ENCODE peak calls at places on chromosomes 12 and 14, in eight cellular contexts. Q, T, F, C, W, A, G and U are unnamed samples.

GRCh38 chr14:105411017-105411941 is 8.3 kb upstream of the MTA1 start:
- DNase-seq in Q (peak; percentile 77), T (no peak), F (no peak), C (peak; percentile 26), W (no peak), A (peak; percentile 38), G (no peak), U (no peak)

GRCh38 chr12:79522657-79523386 is 167.9 kb downstream of the PAWR start:
- DNase-seq in Q (no peak), T (no peak), F (no peak), C (no peak), W (no peak), A (no peak), G (no peak), U (no peak)

GRCh38 chr12:85253823-85254222 is 26.2 kb upstream of the ALX1 start:
- DNase-seq in Q (no peak), T (no peak), F (no peak), C (no peak), W (no peak), A (no peak), G (no peak), U (no peak)

GRCh38 chr12:50258167-50258551 is 25.2 kb downstream of the LIMA1 start:
- DNase-seq in Q (no peak), T (peak; percentile 18), F (no peak), C (no peak), W (no peak), A (peak; percentile 32), G (no peak), U (no peak)

GRCh38 chr12:22042981-22043669 is 2.9 kb upstream of the CMAS start:
- DNase-seq in Q (no peak), T (no peak), F (no peak), C (peak; percentile 60), W (no peak), A (no peak), G (no peak), U (no peak)

GRCh38 chr12:31234955-31235867 is 90.7 kb downstream of the SINHCAF start:
- DNase-seq in Q (peak; percentile 84), T (no peak), F (no peak), C (peak; percentile 31), W (no peak), A (no peak), G (no peak), U (peak; percentile 45)

GRCh38 chr14:93974833-93975232 is 1.5 kb downstream of the ASB2 start:
- DNase-seq in Q (no peak), T (peak; percentile 42), F (no peak), C (no peak), W (no peak), A (peak; percentile 48), G (no peak), U (no peak)

GRCh38 chr12:131390408-131391100 is 320.3 kb upstream of the SFSWAP start:
- DNase-seq in Q (peak; percentile 71), T (no peak), F (no peak), C (no peak), W (no peak), A (no peak), G (no peak), U (peak; percentile 13)

DNA sequence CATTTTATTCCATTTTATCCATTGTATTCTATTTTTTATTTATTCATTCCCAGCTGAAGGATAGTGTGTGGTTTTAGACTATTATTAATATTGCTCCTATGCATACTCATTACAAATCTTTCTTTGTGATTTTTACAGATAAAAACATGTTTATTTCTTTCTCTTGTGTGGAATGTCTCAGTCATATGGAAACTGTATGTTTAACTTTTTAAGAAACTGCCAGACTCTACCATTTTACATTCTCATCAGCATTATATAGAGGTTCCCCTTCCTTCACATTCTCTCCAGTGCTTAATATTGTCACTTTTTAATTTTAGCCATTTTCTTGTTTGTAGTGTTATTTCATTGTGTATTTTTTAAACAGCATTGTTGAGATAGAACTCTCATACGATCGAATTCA is 26.7 kb downstream of the PALS1 start:
- DNase-seq in Q (no peak), T (no peak), F (no peak), C (no peak), W (no peak), A (no peak), G (no peak), U (no peak)
- H3K27ac ChIP-seq in Q (no peak overlapping the region), T (no peak overlapping the region), F (peak overlapping the region; percentile 20), C (peak overlapping the region; percentile 71), W (no peak overlapping the region), A (peak overlapping the region; percentile 17), G (no peak overlapping the region), U (peak overlapping the region; percentile 89)

DNA sequence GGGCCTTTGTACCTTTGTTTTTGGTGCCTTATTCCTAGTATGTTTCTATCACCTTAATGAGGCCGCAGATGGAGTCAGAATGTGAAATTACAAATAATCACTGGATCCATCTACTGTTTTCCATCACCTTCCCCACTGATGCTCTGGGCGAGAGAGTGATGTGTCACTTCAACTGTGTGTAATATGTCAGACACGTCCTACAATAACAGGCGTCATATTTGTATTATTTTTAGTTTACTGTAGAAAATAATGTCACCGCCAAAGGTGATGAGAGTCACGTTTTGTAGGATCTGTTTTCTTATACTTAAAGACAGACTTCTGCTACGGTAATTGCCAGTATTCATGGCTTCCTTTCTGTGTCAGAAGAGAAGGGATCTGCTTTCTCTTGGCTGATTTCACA is 22.4 kb upstream of the P2RX4 start:
- DNase-seq in Q (no peak), T (no peak), F (no peak), C (no peak), W (no peak), A (no peak), G (no peak), U (no peak)
- H3K27ac ChIP-seq in Q (no peak overlapping the region), T (no peak overlapping the region), F (no peak overlapping the region), C (no peak overlapping the region), W (no peak overlapping the region), A (no peak overlapping the region), G (no peak overlapping the region), U (no peak overlapping the region)

DNA sequence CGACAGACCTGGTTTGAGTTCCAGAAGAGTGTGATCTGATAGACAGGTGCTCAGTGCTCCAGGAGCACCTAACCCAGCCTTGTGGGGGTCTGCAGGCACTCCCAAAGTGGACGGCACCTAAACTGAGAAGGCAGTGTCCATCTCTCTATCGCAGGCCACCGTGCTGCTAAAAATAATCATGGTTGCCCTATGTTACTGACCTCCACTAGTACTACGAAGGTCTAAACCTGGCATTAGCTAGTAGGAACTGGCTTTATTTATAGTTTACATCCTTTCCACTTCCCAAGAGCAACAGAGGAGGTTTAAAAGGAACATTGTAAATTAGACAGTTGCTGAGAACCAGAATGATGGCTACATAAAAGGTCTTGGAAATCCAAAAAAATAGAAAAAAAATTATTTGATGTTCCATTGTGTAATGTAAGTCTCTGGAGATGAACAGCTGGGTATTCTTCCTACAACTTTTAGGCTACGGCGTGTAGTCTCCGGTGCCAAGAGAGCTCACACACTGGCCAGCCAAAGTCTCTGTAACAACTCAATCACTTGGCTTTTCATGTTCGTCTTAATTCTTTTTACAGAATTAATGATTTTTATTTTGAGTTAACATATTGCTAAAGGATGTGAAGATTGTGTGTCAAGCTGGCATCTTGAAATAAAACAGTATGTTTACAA is 27.3 kb downstream of the PPFIBP1 start:
- DNase-seq in Q (no peak), T (no peak), F (no peak), C (peak; percentile 42), W (no peak), A (no peak), G (no peak), U (no peak)
- H3K27ac ChIP-seq in Q (no peak overlapping the region), T (peak overlapping the region; percentile 84), F (no peak overlapping the region), C (peak overlapping the region; percentile 60), W (no peak overlapping the region), A (peak overlapping the region; percentile 95), G (no peak overlapping the region), U (peak overlapping the region; percentile 95)

GRCh38 chr12:122982963-122983788 is 2.7 kb downstream of the ARL6IP4 start:
- DNase-seq in Q (no peak), T (no peak), F (no peak), C (no peak), W (no peak), A (no peak), G (no peak), U (no peak)
- H3K27ac ChIP-seq in Q (no peak overlapping the region), T (peak overlapping the region; percentile 79), F (no peak overlapping the region), C (peak overlapping the region; percentile 16), W (peak overlapping the region; percentile 37), A (peak overlapping the region; percentile 70), G (peak overlapping the region; percentile 67), U (peak overlapping the region; percentile 64)

DNA sequence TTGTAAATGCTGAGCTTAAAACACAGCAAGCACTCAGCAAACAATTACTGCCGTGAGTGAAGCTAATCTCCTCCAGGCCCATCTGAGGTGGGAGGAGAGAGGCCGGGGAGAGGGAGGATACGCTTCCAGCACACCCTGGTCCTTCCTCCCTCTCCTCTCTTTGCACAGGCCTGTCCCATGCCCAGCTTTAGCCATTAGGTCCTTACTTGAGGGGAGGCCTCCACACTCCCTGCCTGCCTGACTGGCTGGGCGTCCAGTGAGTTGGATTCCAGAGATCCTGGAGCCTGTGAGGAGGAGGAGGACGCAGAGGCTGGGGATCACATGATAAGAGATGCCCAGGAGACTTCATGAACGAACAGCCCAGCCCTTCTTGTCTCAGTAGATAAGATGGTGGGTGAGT is 65.1 kb upstream of the NCOR2 start:
- DNase-seq in Q (peak; percentile 64), T (no peak), F (no peak), C (no peak), W (no peak), A (no peak), G (no peak), U (no peak)
- H3K27ac ChIP-seq in Q (peak overlapping the region; percentile 88), T (no peak overlapping the region), F (no peak overlapping the region), C (no peak overlapping the region), W (no peak overlapping the region), A (no peak overlapping the region), G (no peak overlapping the region), U (no peak overlapping the region)